ENCODE peak calls at places on chromosome 10, in five cellular contexts. S is GM23248, O is PC-3, F is Karpas-422, W is PC-9. P is an unnamed sample. For H3K9me2, the result is how much of the 10 kb centered on the place peaks cover.

GRCh38 chr10:91307489-91307888 is 87.0 kb downstream of the PCGF5 start:
- DNase-seq in W (no peak), F (no peak), O (no peak), S (no peak), P (no peak)

GRCh38 chr10:53469383-53469782 is 696.8 kb upstream of the MBL2 start:
- DNase-seq in S (no peak), W (no peak), F (no peak), O (no peak), P (no peak)

GRCh38 chr10:88195841-88196240 is 332.4 kb downstream of the PTEN start:
- DNase-seq in S (no peak), F (no peak), W (no peak), O (no peak), P (no peak)

GRCh38 chr10:78331391-78331922 is 297.8 kb downstream of the RPS24 start:
- DNase-seq in F (no peak), O (peak), S (peak), W (no peak), P (no peak)

GRCh38 chr10:43781480-43782361 is 133.0 kb upstream of the ZNF32 start:
- DNase-seq in O (peak), F (no peak), S (no peak), W (no peak), P (no peak)

GRCh38 chr10:73537288-73537687 is 41.5 kb upstream of the PPP3CB start:
- DNase-seq in O (no peak), S (no peak), F (no peak), W (no peak), P (no peak)

GRCh38 chr10:31623466-31623865 is 304.4 kb downstream of the ZEB1 start:
- DNase-seq in F (no peak), O (no peak), S (peak), W (no peak), P (no peak)

GRCh38 chr10:52571018-52571417 is 201.6 kb downstream of the MBL2 start:
- DNase-seq in S (peak), F (no peak), W (no peak), O (no peak), P (no peak)

GRCh38 chr10:32109603-32110002 is 53.4 kb upstream of the KIF5B start:
- DNase-seq in F (no peak), S (no peak), O (no peak), W (no peak), P (no peak)

DNA sequence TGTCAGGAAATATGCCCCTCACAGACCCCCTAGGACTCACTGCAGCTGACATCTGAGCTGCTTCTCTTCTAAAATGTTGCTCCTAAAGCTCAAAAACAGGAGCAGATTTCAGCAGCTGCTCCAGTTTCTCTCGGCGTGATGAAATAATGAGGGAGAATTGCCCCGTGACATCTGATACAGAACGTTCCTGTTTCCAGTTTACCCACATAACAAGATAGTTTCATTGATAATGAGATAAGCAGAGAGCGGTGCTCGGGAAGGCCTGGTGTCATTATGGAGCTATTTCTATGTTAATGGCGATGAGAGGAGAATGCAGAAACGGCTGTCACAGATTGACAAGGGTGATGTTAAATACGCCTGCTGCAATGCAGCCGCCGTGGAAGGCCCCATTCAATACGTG is 214.7 kb downstream of the CCSER2 start:
- DNase-seq in S (no peak), O (no peak), F (no peak), W (no peak), P (no peak)
- H3K9me2 ChIP-seq in S (under half), O (under half), F (under half), W (under half), P (under half)

DNA sequence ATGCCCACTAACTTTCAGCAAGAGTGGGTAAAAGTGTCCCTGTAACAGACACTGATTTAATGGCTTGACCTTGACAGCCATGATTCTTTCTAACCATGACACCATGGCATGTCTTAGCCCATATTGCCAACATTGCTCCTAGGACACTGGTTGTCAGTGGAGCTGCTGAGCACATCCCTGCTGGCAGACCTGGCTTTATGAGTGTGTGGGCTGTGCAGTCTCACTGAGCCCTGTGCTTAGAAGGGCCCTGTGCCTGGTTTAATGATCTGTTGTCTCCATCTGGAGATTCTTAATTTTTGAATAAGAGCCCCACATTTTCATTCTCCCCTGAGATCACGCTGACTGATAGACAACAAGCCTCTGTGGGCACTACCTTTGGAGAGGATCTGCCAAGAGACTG is 243.1 kb upstream of the KIAA1217 start:
- DNase-seq in F (no peak), W (no peak), O (no peak), S (no peak), P (no peak)
- H3K4me2 ChIP-seq in F (no peak), W (no peak), O (no peak), S (no peak), P (no peak)

GRCh38 chr10:89706011-89706410 is 4.6 kb downstream of the KIF20B start:
- DNase-seq in F (no peak), W (no peak), S (peak), O (no peak), P (no peak)
- H3K9me2 ChIP-seq in F (under half), W (under half), S (under half), O (under half), P (under half)

GRCh38 chr10:132641401-132641800 is 103.8 kb downstream of the INPP5A start:
- DNase-seq in O (no peak), W (no peak), S (no peak), F (no peak), P (no peak)

GRCh38 chr10:132640326-132641125 is 102.9 kb downstream of the INPP5A start:
- DNase-seq in O (no peak), S (no peak), F (no peak), W (no peak), P (no peak)

GRCh38 chr10:132643709-132644543 is 106.3 kb downstream of the INPP5A start:
- DNase-seq in S (no peak), F (no peak), O (no peak), W (no peak), P (no peak)

GRCh38 chr10:132641966-132642731 is 104.6 kb downstream of the INPP5A start:
- DNase-seq in F (no peak), S (no peak), W (no peak), O (no peak), P (no peak)

GRCh38 chr10:132642732-132643008 is 105.1 kb downstream of the INPP5A start:
- DNase-seq in S (no peak), F (no peak), W (no peak), O (no peak), P (no peak)
- H3K4me2 ChIP-seq in S (no peak), F (no peak), W (no peak), O (no peak), P (no peak)

GRCh38 chr10:35561670-35562069 is 43.5 kb upstream of the GJD4 start:
- DNase-seq in F (no peak), W (no peak), O (no peak), S (no peak), P (no peak)

GRCh38 chr10:35565602-35566061 is 39.5 kb upstream of the GJD4 start:
- DNase-seq in O (no peak), F (no peak), W (no peak), S (peak), P (no peak)

GRCh38 chr10:35562427-35562826 is 42.7 kb upstream of the GJD4 start:
- DNase-seq in O (no peak), F (no peak), S (no peak), W (no peak), P (no peak)

GRCh38 chr10:35564276-35564982 is 40.7 kb upstream of the GJD4 start:
- DNase-seq in W (no peak), O (no peak), F (peak), S (peak), P (peak)

GRCh38 chr10:35563266-35563891 is 41.8 kb upstream of the GJD4 start:
- DNase-seq in S (peak), O (peak), W (no peak), F (peak), P (peak)
- H3K9me2 ChIP-seq in S (under half), O (under half), W (under half), F (under half), P (under half)

P was measured in OCI-LY7.